ENCODE peak calls at places on chromosomes 4 and X, in eight cellular contexts. D is left lung, Y is kidney, R is A673, U is tibial artery, N is MM.1S, V is aorta, F is cardiac muscle cell. P is an unnamed sample.
A peak's percentile ranks its signal among the peaks of the same experiment; 100 is the strongest.

GRCh38 chr4:54855221-54855854 is 197.6 kb downstream of the KIT start:
- DNase-seq in D (no peak), Y (peak; percentile 68), R (no peak), U (no peak), N (no peak), V (no peak), F (no peak), P (no peak)

GRCh38 chr4:116018831-116019230 is 905.4 kb upstream of the NDST4 start:
- DNase-seq in D (no peak), Y (no peak), R (no peak), U (no peak), N (no peak), V (no peak), F (no peak), P (no peak)

GRCh38 chrX:130167040-130167439 is 1.4 kb upstream of the AIFM1 start:
- DNase-seq in D (no peak), Y (no peak), R (no peak), U (no peak), N (no peak), V (no peak), F (no peak), P (no peak)

GRCh38 chr4:8153441-8153840 is 5.2 kb downstream of the ABLIM2 start:
- DNase-seq in D (no peak), Y (peak; percentile 52), R (no peak), U (no peak), N (no peak), V (no peak), F (no peak), P (no peak)

GRCh38 chrX:103585421-103586313 is at the start of gene TCEAL4:
- DNase-seq in D (peak; percentile 60), Y (peak; percentile 87), R (peak; percentile 26), U (peak; percentile 56), N (peak; percentile 37), V (peak; percentile 76), F (peak; percentile 63), P (peak; percentile 57)

GRCh38 chrX:122565952-122566351 is 618.1 kb upstream of the GRIA3 start:
- DNase-seq in D (no peak), Y (peak; percentile 25), R (no peak), U (no peak), N (no peak), V (peak; percentile 47), F (no peak), P (peak; percentile 41)

GRCh38 chr4:3786196-3786869 is 20.1 kb downstream of the ADRA2C start:
- DNase-seq in D (no peak), Y (peak; percentile 53), R (no peak), U (no peak), N (no peak), V (no peak), F (no peak), P (peak; percentile 29)

GRCh38 chrX:134537179-134537945 is 77.4 kb downstream of the HPRT1 start:
- DNase-seq in D (no peak), Y (no peak), R (no peak), U (no peak), N (no peak), V (no peak), F (no peak), P (no peak)

GRCh38 chr4:164396439-164396838 is 357.5 kb upstream of the SMIM31 start:
- DNase-seq in D (no peak), Y (no peak), R (peak; percentile 35), U (no peak), N (no peak), V (no peak), F (peak; percentile 55), P (no peak)

GRCh38 chr4:37693450-37694190 is 7.4 kb upstream of the RELL1 start:
- DNase-seq in D (no peak), Y (no peak), R (no peak), U (no peak), N (no peak), V (no peak), F (no peak), P (no peak)

DNA sequence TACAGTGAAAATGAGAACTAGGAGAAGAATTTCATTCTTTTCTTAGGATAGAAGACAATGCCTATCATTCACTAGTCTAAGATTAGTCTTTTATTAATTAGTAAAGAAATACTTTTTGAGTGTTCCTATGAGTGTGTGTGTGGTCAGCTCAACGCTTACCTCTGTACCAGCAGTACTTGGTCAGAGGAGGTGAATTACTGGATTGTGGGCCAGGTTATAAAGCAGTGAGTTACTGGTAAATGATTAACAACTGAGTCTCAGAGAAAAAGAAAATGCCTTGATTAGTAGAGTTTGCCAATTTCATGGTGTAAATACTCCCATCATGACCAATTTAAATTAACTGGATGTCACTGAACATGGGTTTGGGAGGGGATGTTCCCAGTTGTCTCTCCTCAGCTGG is 444.6 kb downstream of the STIM2 start:
- DNase-seq in D (no peak), Y (no peak), R (no peak), U (no peak), N (no peak), V (no peak), F (no peak), P (no peak)
- H3K27ac ChIP-seq in D (no peak overlapping the region), Y (no peak overlapping the region), R (no peak overlapping the region), U (no peak overlapping the region), N (no peak overlapping the region), V (no peak overlapping the region), F (no peak overlapping the region), P (no peak overlapping the region)

GRCh38 chr4:137470806-137471205 is 61.5 kb downstream of the PCDH18 start:
- DNase-seq in D (no peak), Y (no peak), R (no peak), U (no peak), N (no peak), V (no peak), F (no peak), P (no peak)

GRCh38 chr4:137471895-137472294 is 60.4 kb downstream of the PCDH18 start:
- DNase-seq in D (no peak), Y (no peak), R (no peak), U (no peak), N (no peak), V (no peak), F (no peak), P (no peak)

GRCh38 chr4:137471461-137471860 is 60.8 kb downstream of the PCDH18 start:
- DNase-seq in D (no peak), Y (no peak), R (no peak), U (no peak), N (no peak), V (no peak), F (no peak), P (no peak)

GRCh38 chr4:137468836-137469235 is 63.5 kb downstream of the PCDH18 start:
- DNase-seq in D (no peak), Y (no peak), R (no peak), U (no peak), N (no peak), V (no peak), F (no peak), P (no peak)

DNA sequence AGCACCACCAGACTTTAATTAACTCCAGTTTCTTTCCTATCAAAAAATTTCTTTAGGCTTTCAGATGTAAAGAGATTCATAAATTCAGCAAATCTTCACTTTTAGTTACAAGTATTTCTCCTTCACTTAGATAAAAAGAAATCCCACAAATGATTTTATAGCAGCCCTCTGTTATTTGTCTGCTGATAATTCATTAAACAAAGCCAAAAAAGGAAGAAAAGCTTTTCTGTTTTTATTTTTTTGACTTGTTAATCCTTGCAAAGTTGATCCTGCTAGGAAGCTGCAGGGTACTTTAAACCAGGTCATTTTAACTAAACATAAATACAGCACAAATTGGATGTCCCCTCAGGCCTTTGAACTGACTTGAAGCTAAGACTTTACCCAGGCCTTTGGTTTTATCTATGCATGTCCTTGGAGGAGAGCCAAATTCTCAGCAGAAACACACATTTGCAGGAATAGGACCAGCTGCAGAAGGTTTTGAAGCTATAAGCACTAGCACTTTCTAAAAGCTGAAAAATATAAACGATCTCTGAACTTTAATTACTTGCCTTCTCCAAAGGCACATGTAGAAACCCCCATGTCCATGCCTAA is 57.5 kb downstream of the PCDH18 start:
- DNase-seq in D (no peak), Y (no peak), R (peak; percentile 17), U (no peak), N (no peak), V (no peak), F (peak; percentile 62), P (no peak)
- H3K27ac ChIP-seq in D (no peak overlapping the region), Y (no peak overlapping the region), R (no peak overlapping the region), U (no peak overlapping the region), N (no peak overlapping the region), V (no peak overlapping the region), F (no peak overlapping the region), P (no peak overlapping the region)

GRCh38 chr4:113996599-113997177 is 17.2 kb upstream of the ARSJ start:
- DNase-seq in D (no peak), Y (no peak), R (no peak), U (no peak), N (no peak), V (no peak), F (no peak), P (no peak)
- H3K27ac ChIP-seq in D (no peak overlapping the region), Y (no peak overlapping the region), R (no peak overlapping the region), U (no peak overlapping the region), N (no peak overlapping the region), V (no peak overlapping the region), F (no peak overlapping the region), P (no peak overlapping the region)

GRCh38 chr4:123418486-123418931 is 21.9 kb downstream of the SPRY1 start:
- DNase-seq in D (no peak), Y (no peak), R (peak; percentile 96), U (no peak), N (peak; percentile 94), V (no peak), F (peak; percentile 50), P (no peak)

GRCh38 chr4:123421942-123422781 is 25.6 kb downstream of the SPRY1 start:
- DNase-seq in D (no peak), Y (no peak), R (no peak), U (no peak), N (peak; percentile 66), V (no peak), F (no peak), P (no peak)

GRCh38 chr4:123417813-123418212 is 21.2 kb downstream of the SPRY1 start:
- DNase-seq in D (no peak), Y (no peak), R (no peak), U (no peak), N (no peak), V (no peak), F (no peak), P (no peak)

GRCh38 chr4:123421227-123421941 is 24.8 kb downstream of the SPRY1 start:
- DNase-seq in D (no peak), Y (no peak), R (peak; percentile 74), U (no peak), N (no peak), V (no peak), F (no peak), P (no peak)

GRCh38 chr4:123419885-123420743 is 23.5 kb downstream of the SPRY1 start:
- DNase-seq in D (no peak), Y (no peak), R (no peak), U (no peak), N (no peak), V (no peak), F (no peak), P (no peak)
- H3K27ac ChIP-seq in D (no peak overlapping the region), Y (no peak overlapping the region), R (no peak overlapping the region), U (no peak overlapping the region), N (no peak overlapping the region), V (no peak overlapping the region), F (no peak overlapping the region), P (no peak overlapping the region)

GRCh38 chrX:119399772-119400101 is 601 bp downstream of the SLC25A43 start:
- DNase-seq in D (no peak), Y (no peak), R (no peak), U (no peak), N (no peak), V (no peak), F (no peak), P (no peak)
- H3K27ac ChIP-seq in D (peak overlapping the region; percentile 82), Y (no peak overlapping the region), R (no peak overlapping the region), U (peak overlapping the region; percentile 84), N (no peak overlapping the region), V (no peak overlapping the region), F (no peak overlapping the region), P (peak overlapping the region; percentile 71)

P was measured in right cardiac atrium.